ENCODE peak calls at places on chromosome 4, in six cellular contexts. One of them, this sample, is unnamed.
A peak's percentile ranks its signal among the peaks of the same experiment; 100 is the strongest.

GRCh38 chr4:38069271-38069760 is 109.1 kb downstream of the PTTG2 start:
- DNase-seq in GM12878: no peak
- DNase-seq in HepG2: no peak
- DNase-seq in H1: no peak
- DNase-seq in K562: peak; percentile 44
- DNase-seq in endothelial cell of umbilical vein: peak; percentile 38
- DNase-seq in this sample: no peak

GRCh38 chr4:113921089-113921842 is 58.2 kb downstream of the ARSJ start:
- DNase-seq in GM12878: no peak
- DNase-seq in HepG2: no peak
- DNase-seq in endothelial cell of umbilical vein: no peak
- DNase-seq in H1: no peak
- DNase-seq in K562: no peak
- DNase-seq in this sample: no peak

GRCh38 chr4:161403781-161404180 is 760.0 kb downstream of the FSTL5 start:
- DNase-seq in GM12878: no peak
- DNase-seq in H1: no peak
- DNase-seq in K562: no peak
- DNase-seq in HepG2: no peak
- DNase-seq in endothelial cell of umbilical vein: no peak
- DNase-seq in this sample: no peak

GRCh38 chr4:150206265-150206664 is 128.0 kb downstream of the DCLK2 start:
- DNase-seq in K562: no peak
- DNase-seq in GM12878: no peak
- DNase-seq in HepG2: no peak
- DNase-seq in endothelial cell of umbilical vein: no peak
- DNase-seq in H1: no peak
- DNase-seq in this sample: no peak

GRCh38 chr4:185134176-185134869 is 8.7 kb upstream of the SLC25A4 start:
- DNase-seq in HepG2: peak; percentile 42
- DNase-seq in endothelial cell of umbilical vein: peak; percentile 56
- DNase-seq in GM12878: no peak
- DNase-seq in H1: no peak
- DNase-seq in K562: peak; percentile 40
- DNase-seq in this sample: peak; percentile 59

GRCh38 chr4:156795727-156796126 is 175.9 kb downstream of the PDGFC start:
- DNase-seq in HepG2: no peak
- DNase-seq in H1: no peak
- DNase-seq in endothelial cell of umbilical vein: no peak
- DNase-seq in GM12878: no peak
- DNase-seq in K562: no peak
- DNase-seq in this sample: no peak

GRCh38 chr4:55545133-55545532 is 1.6 kb downstream of the CLOCK start:
- DNase-seq in HepG2: peak; percentile 7
- DNase-seq in endothelial cell of umbilical vein: peak; percentile 44
- DNase-seq in GM12878: no peak
- DNase-seq in H1: no peak
- DNase-seq in K562: no peak
- DNase-seq in this sample: peak; percentile 28

GRCh38 chr4:27595956-27596355 is 735.3 kb downstream of the STIM2 start:
- DNase-seq in HepG2: no peak
- DNase-seq in K562: no peak
- DNase-seq in endothelial cell of umbilical vein: no peak
- DNase-seq in GM12878: no peak
- DNase-seq in H1: no peak
- DNase-seq in this sample: no peak

GRCh38 chr4:86117781-86118302 is 242.0 kb downstream of the MAPK10 start:
- DNase-seq in endothelial cell of umbilical vein: no peak
- DNase-seq in K562: no peak
- DNase-seq in GM12878: no peak
- DNase-seq in HepG2: no peak
- DNase-seq in H1: no peak
- DNase-seq in this sample: no peak

GRCh38 chr4:110106946-110107325 is 91.5 kb downstream of the ELOVL6 start:
- DNase-seq in H1: no peak
- DNase-seq in GM12878: no peak
- DNase-seq in K562: no peak
- DNase-seq in endothelial cell of umbilical vein: peak; percentile 60
- DNase-seq in HepG2: peak; percentile 60
- DNase-seq in this sample: no peak

GRCh38 chr4:136121431-136121830 is 1410.9 kb downstream of the PCDH18 start:
- DNase-seq in HepG2: no peak
- DNase-seq in K562: no peak
- DNase-seq in GM12878: no peak
- DNase-seq in endothelial cell of umbilical vein: no peak
- DNase-seq in H1: no peak
- DNase-seq in this sample: no peak

GRCh38 chr4:156347412-156348075 is 393.9 kb upstream of the CTSO start:
- DNase-seq in endothelial cell of umbilical vein: no peak
- DNase-seq in H1: no peak
- DNase-seq in GM12878: no peak
- DNase-seq in K562: no peak
- DNase-seq in HepG2: no peak
- DNase-seq in this sample: peak; percentile 81

GRCh38 chr4:20954541-20954940 is 254.3 kb downstream of the PACRGL start:
- DNase-seq in K562: no peak
- DNase-seq in GM12878: no peak
- DNase-seq in HepG2: no peak
- DNase-seq in H1: no peak
- DNase-seq in endothelial cell of umbilical vein: no peak
- DNase-seq in this sample: no peak

GRCh38 chr4:71209161-71209560 is 129.7 kb upstream of the SLC4A4 start:
- DNase-seq in H1: no peak
- DNase-seq in endothelial cell of umbilical vein: no peak
- DNase-seq in K562: no peak
- DNase-seq in HepG2: no peak
- DNase-seq in GM12878: no peak
- DNase-seq in this sample: no peak

GRCh38 chr4:23320881-23321612 is 568.8 kb downstream of the PPARGC1A start:
- DNase-seq in endothelial cell of umbilical vein: no peak
- DNase-seq in GM12878: no peak
- DNase-seq in K562: no peak
- DNase-seq in HepG2: no peak
- DNase-seq in H1: no peak
- DNase-seq in this sample: no peak

GRCh38 chr4:30719363-30720020 is 677 bp upstream of the PCDH7 start:
- DNase-seq in GM12878: no peak
- DNase-seq in endothelial cell of umbilical vein: peak; percentile 80
- DNase-seq in H1: no peak
- DNase-seq in HepG2: no peak
- DNase-seq in K562: no peak
- DNase-seq in this sample: no peak

GRCh38 chr4:57151481-57151880 is 41.3 kb upstream of the IGFBP7 start:
- DNase-seq in endothelial cell of umbilical vein: peak; percentile 44
- DNase-seq in GM12878: no peak
- DNase-seq in K562: no peak
- DNase-seq in HepG2: no peak
- DNase-seq in H1: no peak
- DNase-seq in this sample: no peak

GRCh38 chr4:32985256-32985655 is 2265.1 kb downstream of the PCDH7 start:
- DNase-seq in HepG2: no peak
- DNase-seq in H1: no peak
- DNase-seq in K562: no peak
- DNase-seq in GM12878: no peak
- DNase-seq in endothelial cell of umbilical vein: no peak
- DNase-seq in this sample: no peak

GRCh38 chr4:181138116-181138515 is 1105.1 kb upstream of the TENM3 start:
- DNase-seq in HepG2: no peak
- DNase-seq in endothelial cell of umbilical vein: no peak
- DNase-seq in K562: no peak
- DNase-seq in H1: no peak
- DNase-seq in GM12878: no peak
- DNase-seq in this sample: no peak

GRCh38 chr4:33890841-33891240 is 2353.5 kb downstream of the ARAP2 start:
- DNase-seq in HepG2: no peak
- DNase-seq in H1: no peak
- DNase-seq in K562: no peak
- DNase-seq in endothelial cell of umbilical vein: no peak
- DNase-seq in GM12878: no peak
- DNase-seq in this sample: no peak

GRCh38 chr4:127788517-127788916 is 6.4 kb downstream of the HSPA4L start:
- DNase-seq in K562: no peak
- DNase-seq in H1: no peak
- DNase-seq in GM12878: no peak
- DNase-seq in HepG2: peak; percentile 40
- DNase-seq in endothelial cell of umbilical vein: no peak
- DNase-seq in this sample: peak; percentile 18

GRCh38 chr4:182142146-182143085 is 100.8 kb upstream of the TENM3 start:
- DNase-seq in HepG2: no peak
- DNase-seq in K562: no peak
- DNase-seq in H1: no peak
- DNase-seq in endothelial cell of umbilical vein: no peak
- DNase-seq in GM12878: no peak
- DNase-seq in this sample: no peak

GRCh38 chr4:182139481-182139880 is 103.7 kb upstream of the TENM3 start:
- DNase-seq in H1: no peak
- DNase-seq in K562: no peak
- DNase-seq in endothelial cell of umbilical vein: no peak
- DNase-seq in HepG2: no peak
- DNase-seq in GM12878: no peak
- DNase-seq in this sample: no peak

GRCh38 chr4:182141046-182141445 is 102.2 kb upstream of the TENM3 start:
- DNase-seq in K562: no peak
- DNase-seq in GM12878: no peak
- DNase-seq in HepG2: no peak
- DNase-seq in endothelial cell of umbilical vein: no peak
- DNase-seq in H1: no peak
- DNase-seq in this sample: no peak

GRCh38 chr4:182141623-182142022 is 101.6 kb upstream of the TENM3 start:
- DNase-seq in HepG2: no peak
- DNase-seq in endothelial cell of umbilical vein: no peak
- DNase-seq in H1: no peak
- DNase-seq in K562: no peak
- DNase-seq in GM12878: no peak
- DNase-seq in this sample: no peak

DNA sequence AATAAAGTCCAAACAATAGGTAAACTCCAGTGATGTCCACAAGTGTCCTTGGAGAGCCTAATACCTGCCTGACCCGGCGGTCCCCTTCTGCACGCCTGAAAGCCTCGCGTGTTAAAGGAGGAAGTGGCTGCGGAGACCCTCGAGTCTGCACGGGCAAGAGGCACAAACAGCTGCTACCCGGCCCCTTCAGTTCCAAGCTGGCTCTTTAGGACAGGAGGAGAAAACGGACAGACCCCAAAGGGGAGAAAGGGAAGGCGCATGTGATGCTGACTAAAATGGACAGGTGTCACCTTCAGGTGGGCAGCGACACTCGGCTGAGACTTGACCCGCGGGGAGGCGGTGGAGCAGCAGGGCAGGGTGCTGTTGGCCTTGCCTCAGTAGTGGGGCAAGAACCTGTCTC is 102.7 kb upstream of the TENM3 start:
- DNase-seq in H1: no peak
- DNase-seq in endothelial cell of umbilical vein: no peak
- DNase-seq in HepG2: no peak
- DNase-seq in K562: no peak
- DNase-seq in GM12878: no peak
- DNase-seq in this sample: no peak
- TF ChIP-seq EZH2 in H1: no peak
- TF ChIP-seq EZH2 in endothelial cell of umbilical vein: no peak
- TF ChIP-seq EZH2 in HepG2: no peak
- TF ChIP-seq EZH2 in K562: no peak
- TF ChIP-seq EZH2 in GM12878: no peak
- TF ChIP-seq EZH2 in this sample: no peak

DNA sequence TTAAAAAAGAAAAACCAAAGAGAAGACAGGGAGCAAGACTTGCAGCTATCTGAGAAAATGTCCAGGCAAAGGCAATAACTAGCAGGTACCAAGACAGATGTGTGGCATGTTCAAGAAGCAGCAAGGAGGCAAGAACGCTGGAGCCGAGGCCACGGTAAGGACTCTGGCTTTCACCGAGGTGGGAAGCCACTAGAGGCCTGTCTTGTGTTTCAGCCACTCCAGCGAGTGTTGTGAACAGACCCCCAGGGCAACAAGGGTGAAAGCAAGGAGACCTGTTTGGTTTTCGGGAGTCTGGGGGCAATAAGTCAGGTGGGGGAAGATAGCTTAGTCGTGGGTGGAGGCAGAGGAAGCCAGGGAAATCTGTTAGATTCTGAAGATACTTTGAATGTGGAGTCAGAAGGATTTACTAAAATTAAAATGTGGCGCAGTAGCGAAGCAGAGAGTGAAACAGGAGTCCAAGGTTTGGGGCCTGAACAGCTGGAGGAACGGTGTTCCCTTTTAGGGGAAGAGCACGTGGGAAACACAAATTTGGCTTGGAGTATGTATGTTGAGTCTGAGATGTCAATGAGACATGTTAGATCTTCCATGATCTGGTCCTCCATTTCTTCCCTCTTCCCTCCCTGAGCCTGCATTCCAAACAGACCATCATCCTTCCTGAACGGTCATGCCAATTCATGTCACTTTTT is 3.1 kb downstream of the WDR1 start:
- DNase-seq in K562: no peak
- DNase-seq in endothelial cell of umbilical vein: no peak
- DNase-seq in H1: no peak
- DNase-seq in GM12878: no peak
- DNase-seq in HepG2: no peak
- DNase-seq in this sample: no peak
- TF ChIP-seq POLR2A in K562: peak; percentile 33
- TF ChIP-seq POLR2A in endothelial cell of umbilical vein: peak; percentile 62
- TF ChIP-seq POLR2A in H1: no peak
- TF ChIP-seq POLR2A in GM12878: no peak
- TF ChIP-seq POLR2A in HepG2: no peak
- TF ChIP-seq POLR2A in this sample: no peak

GRCh38 chr4:120720354-120720753 is 202.2 kb downstream of the PRDM5 start:
- DNase-seq in H1: no peak
- DNase-seq in GM12878: no peak
- DNase-seq in K562: no peak
- DNase-seq in HepG2: no peak
- DNase-seq in endothelial cell of umbilical vein: no peak
- DNase-seq in this sample: no peak
- H3K4me2 ChIP-seq in H1: no peak overlapping the region
- H3K4me2 ChIP-seq in GM12878: no peak overlapping the region
- H3K4me2 ChIP-seq in K562: no peak overlapping the region
- H3K4me2 ChIP-seq in HepG2: no peak overlapping the region
- H3K4me2 ChIP-seq in endothelial cell of umbilical vein: no peak overlapping the region
- H3K4me2 ChIP-seq in this sample: no peak overlapping the region

DNA sequence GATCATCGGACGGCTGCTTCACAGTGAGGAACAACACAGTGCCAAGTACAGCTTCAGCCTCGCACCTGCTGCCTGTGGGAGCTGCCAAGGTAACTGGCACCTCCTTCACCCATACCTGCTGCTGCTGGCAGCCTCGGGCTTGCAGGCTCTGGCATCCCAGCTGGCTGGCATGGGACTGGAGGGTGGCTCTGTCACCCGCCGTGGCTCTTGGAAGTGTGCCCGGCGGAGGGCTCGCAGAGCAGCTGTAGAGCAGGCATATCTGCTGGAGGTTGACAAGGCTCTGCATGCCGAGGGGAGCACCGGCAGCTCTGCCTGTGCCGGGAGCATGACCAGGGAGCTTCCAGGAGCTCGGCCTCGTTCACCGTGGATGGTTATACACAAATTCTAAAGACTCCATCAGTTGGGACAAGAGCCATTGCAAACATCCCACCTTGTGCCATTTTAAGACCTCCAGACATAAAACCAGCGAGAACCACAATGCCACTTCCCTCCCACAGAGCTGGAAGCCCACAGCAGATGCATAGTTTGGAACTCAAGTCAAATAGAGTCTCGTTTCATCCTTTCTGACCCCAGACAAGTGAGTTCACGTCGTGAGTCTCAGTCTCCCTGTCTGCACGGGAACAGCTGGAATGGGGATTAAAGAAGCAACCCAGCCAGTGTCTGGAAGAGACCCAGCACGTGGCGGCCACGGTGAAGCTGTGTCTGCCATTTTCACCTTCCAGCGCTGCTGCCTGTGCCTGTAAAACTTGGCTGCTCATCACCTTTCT is 84.3 kb upstream of the PSAPL1 start:
- DNase-seq in endothelial cell of umbilical vein: no peak
- DNase-seq in K562: no peak
- DNase-seq in H1: no peak
- DNase-seq in GM12878: no peak
- DNase-seq in HepG2: no peak
- DNase-seq in this sample: no peak
- TF ChIP-seq EZH2 in endothelial cell of umbilical vein: no peak
- TF ChIP-seq EZH2 in K562: no peak
- TF ChIP-seq EZH2 in H1: no peak
- TF ChIP-seq EZH2 in GM12878: no peak
- TF ChIP-seq EZH2 in HepG2: no peak
- TF ChIP-seq EZH2 in this sample: no peak